ENCODE peak calls at places on chromosomes 4 and X, in six cellular contexts. O, E, Y, A, C and Q are unnamed samples.

GRCh38 chr4:164700471-164700870 is 53.5 kb upstream of the SMIM31 start:
- DNase-seq in O (no peak), E (no peak), Y (no peak), A (peak; percentile 41), C (no peak), Q (no peak)

GRCh38 chrX:77961063-77961462 is 8.4 kb downstream of the PGAM4 start:
- DNase-seq in O (no peak), E (no peak), Y (no peak), A (no peak), C (no peak), Q (no peak)

GRCh38 chr4:82733636-82734035 is 65.0 kb downstream of the SCD5 start:
- DNase-seq in O (peak; percentile 92), E (no peak), Y (no peak), A (no peak), C (no peak), Q (no peak)

GRCh38 chr4:11602606-11603355 is 174.1 kb upstream of the HS3ST1 start:
- DNase-seq in O (no peak), E (no peak), Y (no peak), A (no peak), C (no peak), Q (no peak)

GRCh38 chrX:11998944-11999343 is 139.3 kb upstream of the FRMPD4 start:
- DNase-seq in O (no peak), E (no peak), Y (no peak), A (no peak), C (no peak), Q (no peak)

GRCh38 chr4:33658971-33659370 is 2585.3 kb downstream of the ARAP2 start:
- DNase-seq in O (no peak), E (no peak), Y (no peak), A (no peak), C (no peak), Q (no peak)

GRCh38 chr4:88275949-88276515 is 8.3 kb downstream of the PPM1K start:
- DNase-seq in O (no peak), E (no peak), Y (no peak), A (no peak), C (no peak), Q (no peak)

GRCh38 chr4:114384629-114385028 is 214.0 kb upstream of the UGT8 start:
- DNase-seq in O (no peak), E (no peak), Y (no peak), A (peak; percentile 33), C (peak; percentile 18), Q (peak; percentile 27)

GRCh38 chrX:101658661-101659477 is 781 bp downstream of the ARMCX2 start:
- DNase-seq in O (peak; percentile 5), E (peak; percentile 89), Y (peak; percentile 74), A (peak; percentile 33), C (peak; percentile 61), Q (no peak)

GRCh38 chrX:19535481-19535880 is 20.2 kb upstream of the MAP3K15 start:
- DNase-seq in O (no peak), E (no peak), Y (no peak), A (no peak), C (peak; percentile 21), Q (no peak)

GRCh38 chr4:123396294-123397275 is at the start of gene SPRY1:
- DNase-seq in O (peak; percentile 94), E (peak; percentile 91), Y (peak; percentile 63), A (peak; percentile 57), C (peak; percentile 96), Q (no peak)

GRCh38 chrX:153416781-153417180 is 5.5 kb downstream of the ZFP92 start:
- DNase-seq in O (no peak), E (peak; percentile 16), Y (no peak), A (no peak), C (no peak), Q (no peak)

GRCh38 chrX:26915064-26915463 is 548.1 kb downstream of the PPP4R3C start:
- DNase-seq in O (peak; percentile 71), E (no peak), Y (no peak), A (no peak), C (no peak), Q (no peak)

GRCh38 chr4:74366367-74366891 is 1.5 kb downstream of the EREG start:
- DNase-seq in O (peak; percentile 45), E (no peak), Y (no peak), A (no peak), C (no peak), Q (no peak)

GRCh38 chr4:87559090-87559837 is 30.1 kb upstream of the SPARCL1 start:
- DNase-seq in O (no peak), E (no peak), Y (no peak), A (no peak), C (no peak), Q (no peak)

GRCh38 chr4:157221426-157221894 is 932 bp downstream of the GRIA2 start:
- DNase-seq in O (no peak), E (no peak), Y (no peak), A (no peak), C (no peak), Q (no peak)

GRCh38 chr4:41526628-41527027 is 11.3 kb upstream of the LIMCH1 start:
- DNase-seq in O (no peak), E (no peak), Y (no peak), A (no peak), C (no peak), Q (no peak)

GRCh38 chr4:85274955-85275354 is 200.0 kb upstream of the ARHGAP24 start:
- DNase-seq in O (no peak), E (no peak), Y (no peak), A (no peak), C (no peak), Q (no peak)

GRCh38 chr4:53196872-53197759 is 168.7 kb downstream of the SCFD2 start:
- DNase-seq in O (peak; percentile 47), E (no peak), Y (no peak), A (peak; percentile 76), C (peak; percentile 3), Q (peak; percentile 64)

GRCh38 chr4:102869569-102870227 is 906 bp downstream of the CISD2 start:
- DNase-seq in O (no peak), E (no peak), Y (no peak), A (no peak), C (no peak), Q (no peak)

GRCh38 chr4:4694296-4694772 is 152.5 kb upstream of the STX18 start:
- DNase-seq in O (no peak), E (no peak), Y (peak; percentile 58), A (peak; percentile 39), C (peak; percentile 34), Q (no peak)

GRCh38 chr4:25588211-25588610 is 67.4 kb upstream of the SLC34A2 start:
- DNase-seq in O (no peak), E (no peak), Y (no peak), A (no peak), C (no peak), Q (no peak)

GRCh38 chr4:8394806-8395205 is 45.7 kb downstream of the ACOX3 start:
- DNase-seq in O (no peak), E (no peak), Y (no peak), A (no peak), C (no peak), Q (no peak)

GRCh38 chr4:8394125-8394524 is 46.4 kb downstream of the ACOX3 start:
- DNase-seq in O (no peak), E (no peak), Y (peak; percentile 84), A (no peak), C (peak; percentile 33), Q (no peak)

GRCh38 chr4:8391972-8392371 is 48.6 kb downstream of the ACOX3 start:
- DNase-seq in O (peak; percentile 33), E (no peak), Y (peak; percentile 81), A (peak; percentile 16), C (peak; percentile 51), Q (peak; percentile 72)

GRCh38 chr4:8392591-8393190 is 47.8 kb downstream of the ACOX3 start:
- DNase-seq in O (no peak), E (no peak), Y (no peak), A (no peak), C (no peak), Q (no peak)

GRCh38 chr4:8393593-8394038 is 46.9 kb downstream of the ACOX3 start:
- DNase-seq in O (peak; percentile 84), E (peak; percentile 89), Y (peak; percentile 74), A (peak; percentile 68), C (peak; percentile 39), Q (peak; percentile 90)
- H3K27ac ChIP-seq in O (no peak overlapping the region), E (no peak overlapping the region), Y (peak overlapping the region; percentile 67), A (no peak overlapping the region), C (no peak overlapping the region), Q (peak overlapping the region; percentile 75)

DNA sequence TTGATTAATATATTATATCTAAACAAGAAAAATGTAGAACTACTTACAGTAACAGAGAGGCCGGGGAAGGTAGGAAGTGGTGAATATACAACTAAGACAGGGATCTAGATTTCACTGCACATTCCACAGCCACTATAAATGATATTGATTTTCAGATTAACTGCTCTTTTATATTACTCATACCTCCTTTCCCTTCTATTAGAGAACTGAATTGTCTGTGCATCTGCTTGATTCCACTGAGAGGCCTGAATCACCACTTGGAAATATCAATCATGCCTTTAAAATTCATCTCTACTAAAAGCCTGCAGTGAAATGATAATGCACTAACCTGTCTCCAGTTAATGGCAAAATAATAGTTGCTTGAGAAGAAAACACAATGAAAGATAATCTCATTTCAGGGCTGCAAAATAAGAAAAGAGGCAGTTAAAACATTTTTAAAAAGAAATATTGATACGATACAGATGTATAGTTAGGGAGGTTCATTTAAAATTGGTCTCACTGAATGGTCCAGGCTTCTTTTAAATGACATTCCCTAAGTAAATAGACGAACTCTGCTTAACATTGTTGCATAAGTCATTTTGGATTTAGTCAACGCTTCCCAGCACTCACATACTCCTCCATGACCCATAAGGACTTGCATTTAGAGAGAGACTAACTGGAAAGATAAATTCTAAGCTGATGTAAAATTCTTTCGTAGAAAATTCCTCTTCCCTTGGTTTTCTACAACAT is 3.8 kb downstream of the ANTXR2 start:
- DNase-seq in O (no peak), E (no peak), Y (no peak), A (no peak), C (no peak), Q (no peak)
- H3K27ac ChIP-seq in O (peak overlapping the region; percentile 4), E (no peak overlapping the region), Y (no peak overlapping the region), A (no peak overlapping the region), C (no peak overlapping the region), Q (no peak overlapping the region)

DNA sequence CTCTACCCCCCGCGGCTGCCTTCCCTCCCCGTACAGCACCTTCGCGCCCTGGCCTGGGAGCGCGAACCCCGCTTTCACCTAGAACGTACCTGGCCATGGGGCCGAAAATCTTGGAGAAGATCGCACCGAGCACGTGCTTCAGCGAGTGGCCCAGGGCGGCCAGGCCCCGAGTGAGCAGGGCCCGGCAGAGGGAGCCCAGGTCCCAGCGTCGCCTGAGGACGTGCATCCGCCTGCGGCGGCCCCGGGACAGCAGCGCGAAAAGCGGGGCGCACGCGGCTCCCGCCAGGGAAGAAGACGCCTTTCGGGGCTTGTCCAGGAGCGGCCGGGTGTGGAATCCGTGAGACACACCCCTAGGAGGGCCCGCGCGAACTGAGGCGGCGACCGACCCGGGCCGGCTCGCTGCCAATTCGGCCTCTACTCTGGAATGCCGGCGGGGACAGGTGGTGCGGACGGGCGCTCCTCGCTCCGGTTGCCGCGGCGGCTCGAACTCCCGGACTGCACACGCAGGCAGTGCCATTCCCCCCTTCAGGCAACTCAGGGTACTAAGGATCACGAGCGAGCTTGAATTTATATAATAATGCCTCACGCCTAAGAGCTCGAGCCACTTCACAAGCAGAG is at the start of gene HS6ST2:
- DNase-seq in O (no peak), E (peak; percentile 76), Y (peak; percentile 39), A (no peak), C (peak; percentile 8), Q (no peak)
- H3K27ac ChIP-seq in O (no peak within 1 kb of the TSS), E (no peak within 1 kb of the TSS), Y (peak within 1 kb of the TSS; percentile 58), A (no peak within 1 kb of the TSS), C (no peak within 1 kb of the TSS), Q (no peak within 1 kb of the TSS)

DNA sequence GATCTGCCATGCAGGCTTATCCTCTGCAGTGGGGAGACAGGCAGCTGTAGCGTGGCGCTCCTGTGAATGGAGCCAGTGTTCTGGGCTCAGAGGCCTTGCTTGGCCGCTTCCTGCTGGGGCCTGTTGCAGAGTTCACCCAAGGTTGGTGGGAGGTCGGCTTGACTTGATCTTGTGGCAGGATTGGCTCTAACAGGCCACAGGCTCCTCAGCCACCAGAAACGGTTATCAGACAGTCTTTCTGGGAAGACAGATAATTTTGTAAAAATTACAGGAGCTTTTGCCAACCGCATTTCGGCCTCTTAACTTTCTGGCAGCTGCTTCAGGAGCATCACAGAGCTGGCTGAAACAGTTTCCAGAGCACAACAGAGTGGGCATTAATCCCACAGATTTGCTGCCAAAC is 66.4 kb downstream of the DIPK2B start:
- DNase-seq in O (no peak), E (no peak), Y (peak; percentile 22), A (no peak), C (no peak), Q (no peak)
- H3K27ac ChIP-seq in O (no peak overlapping the region), E (no peak overlapping the region), Y (no peak overlapping the region), A (no peak overlapping the region), C (no peak overlapping the region), Q (no peak overlapping the region)